ENCODE peak calls at places on chromosomes 16 and 17, in nine cellular contexts. N, L, J, G, W, Q, R, B and D are unnamed samples.

GRCh38 chr16:56610017-56610608 is 1.7 kb downstream of the MT2A start:
- DNase-seq in N (peak), L (no peak), J (peak), G (peak), W (no peak), Q (peak), R (peak), B (no peak), D (peak)

GRCh38 chr16:85935957-85936760 is 37.2 kb downstream of the IRF8 start:
- DNase-seq in N (no peak), L (no peak), J (peak), G (no peak), W (no peak), Q (no peak), R (no peak), B (no peak), D (no peak)

GRCh38 chr16:31228206-31228605 is 11.3 kb upstream of the PYDC1 start:
- DNase-seq in N (no peak), L (no peak), J (no peak), G (no peak), W (no peak), Q (no peak), R (no peak), B (no peak), D (no peak)

GRCh38 chr16:86383488-86384262 is 126.7 kb upstream of the FOXF1 start:
- DNase-seq in N (no peak), L (no peak), J (no peak), G (no peak), W (peak), Q (no peak), R (no peak), B (no peak), D (no peak)

GRCh38 chr17:51142597-51142996 is 10.8 kb upstream of the NME1 start:
- DNase-seq in N (no peak), L (no peak), J (no peak), G (no peak), W (no peak), Q (no peak), R (no peak), B (no peak), D (no peak)

GRCh38 chr17:14080847-14081251 is 11.5 kb downstream of the COX10 start:
- DNase-seq in N (peak), L (no peak), J (peak), G (no peak), W (no peak), Q (no peak), R (no peak), B (no peak), D (no peak)

GRCh38 chr16:84599528-84600202 is 18.2 kb downstream of the COTL1 start:
- DNase-seq in N (peak), L (no peak), J (peak), G (peak), W (peak), Q (peak), R (peak), B (no peak), D (peak)

GRCh38 chr16:86584071-86584685 is 5.8 kb downstream of the FOXL1 start:
- DNase-seq in N (no peak), L (no peak), J (no peak), G (no peak), W (peak), Q (no peak), R (no peak), B (no peak), D (no peak)

GRCh38 chr17:59840908-59841666 is 51.7 kb downstream of the TUBD1 start:
- DNase-seq in N (no peak), L (no peak), J (no peak), G (no peak), W (no peak), Q (no peak), R (no peak), B (no peak), D (peak)

GRCh38 chr17:59838196-59838911 is 54.4 kb downstream of the TUBD1 start:
- DNase-seq in N (no peak), L (no peak), J (no peak), G (no peak), W (no peak), Q (no peak), R (no peak), B (no peak), D (peak)

GRCh38 chr17:59840329-59840907 is 52.3 kb downstream of the TUBD1 start:
- DNase-seq in N (no peak), L (no peak), J (no peak), G (no peak), W (no peak), Q (no peak), R (no peak), B (no peak), D (no peak)

GRCh38 chr17:59839646-59840328 is 53.0 kb downstream of the TUBD1 start:
- DNase-seq in N (no peak), L (no peak), J (no peak), G (no peak), W (no peak), Q (no peak), R (no peak), B (no peak), D (no peak)

GRCh38 chr17:59837362-59838195 is 55.2 kb downstream of the TUBD1 start:
- DNase-seq in N (peak), L (peak), J (peak), G (peak), W (no peak), Q (peak), R (peak), B (peak), D (peak)
- TF ChIP-seq POLR2A in N (peak), L (peak), J (peak), G (peak), W (peak), Q (peak), R (peak), B (no peak), D (peak)

DNA sequence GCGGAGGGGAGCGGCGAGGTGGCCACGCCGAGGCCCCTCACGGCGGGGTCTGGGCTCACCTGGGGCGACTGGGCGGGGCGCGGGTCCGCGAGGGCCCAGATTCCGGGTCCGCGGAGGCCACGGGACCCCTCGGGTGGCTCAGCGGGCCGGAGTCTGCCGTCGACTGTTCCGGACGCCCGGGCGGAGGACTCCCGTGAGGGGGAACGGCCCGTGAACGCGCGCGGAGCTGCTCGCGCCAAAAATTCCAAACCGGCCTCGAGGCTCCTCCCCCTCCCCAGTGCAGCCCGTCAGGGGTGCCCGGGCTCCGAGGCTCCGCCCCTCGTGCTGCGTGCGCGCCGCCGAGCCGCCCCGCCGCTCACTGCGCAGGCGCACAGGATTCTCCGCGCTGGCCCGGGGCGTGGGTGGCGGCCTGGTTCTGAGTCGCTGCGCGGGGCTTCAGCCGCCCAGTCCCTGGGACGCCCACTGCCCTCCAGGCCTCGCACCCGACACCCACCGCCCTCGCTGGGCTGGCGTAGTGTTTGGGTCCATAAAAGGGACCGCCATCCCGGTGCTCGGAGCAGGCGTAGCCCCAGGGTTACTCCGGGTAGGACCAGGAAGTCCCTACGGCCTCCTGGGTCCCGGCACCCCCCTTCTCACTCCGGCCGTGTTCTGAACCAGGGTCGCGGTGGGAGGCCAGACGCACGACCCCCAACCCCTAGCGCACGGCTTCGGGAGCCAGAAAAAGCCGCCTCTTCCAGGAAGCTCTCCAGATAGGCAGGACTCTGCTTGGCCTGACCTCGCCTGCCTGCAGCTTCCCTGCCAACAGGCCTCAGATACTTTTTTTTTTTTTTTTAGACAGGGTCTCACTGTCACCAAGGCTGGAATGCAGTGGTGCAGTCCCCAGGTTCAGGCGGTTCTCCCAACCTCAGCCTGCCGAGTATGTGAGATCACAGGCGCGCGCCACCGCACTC is at the start of gene PKMYT1:
- DNase-seq in N (peak), L (peak), J (peak), G (peak), W (peak), Q (peak), R (peak), B (no peak), D (peak)
- TF ChIP-seq POLR2A in N (peak), L (peak), J (peak), G (peak), W (peak), Q (peak), R (peak), B (no peak), D (peak)

GRCh38 chr16:88662843-88663606 is at the start of gene MVD:
- DNase-seq in N (peak), L (peak), J (peak), G (peak), W (peak), Q (peak), R (peak), B (peak), D (peak)
- TF ChIP-seq POLR2A in N (peak), L (no peak), J (peak), G (peak), W (peak), Q (peak), R (peak), B (no peak), D (peak)

GRCh38 chr17:36001109-36001735 is at the start of gene CCL15:
- DNase-seq in N (no peak), L (no peak), J (peak), G (no peak), W (no peak), Q (no peak), R (no peak), B (no peak), D (no peak)
- TF ChIP-seq POLR2A in N (no peak), L (no peak), J (peak), G (no peak), W (no peak), Q (no peak), R (no peak), B (no peak), D (no peak)

GRCh38 chr17:75854881-75855309 is 240 bp downstream of the WBP2 start:
- DNase-seq in N (no peak), L (no peak), J (no peak), G (no peak), W (no peak), Q (no peak), R (no peak), B (no peak), D (no peak)

GRCh38 chr17:75854111-75854748 is 905 bp downstream of the WBP2 start:
- DNase-seq in N (peak), L (no peak), J (no peak), G (peak), W (peak), Q (no peak), R (no peak), B (no peak), D (no peak)

GRCh38 chr17:75856062-75856681 is 1.0 kb upstream of the WBP2 start:
- DNase-seq in N (no peak), L (no peak), J (peak), G (peak), W (no peak), Q (peak), R (no peak), B (no peak), D (peak)

GRCh38 chr17:75853410-75853809 is 1.7 kb downstream of the WBP2 start:
- DNase-seq in N (peak), L (no peak), J (no peak), G (no peak), W (no peak), Q (no peak), R (no peak), B (no peak), D (no peak)

GRCh38 chr17:75855310-75856061 is at the start of gene WBP2:
- DNase-seq in N (peak), L (peak), J (peak), G (peak), W (peak), Q (peak), R (peak), B (peak), D (peak)
- TF ChIP-seq POLR2A in N (peak), L (peak), J (peak), G (peak), W (peak), Q (peak), R (peak), B (no peak), D (peak)

GRCh38 chr17:58630883-58631522 is 60.8 kb downstream of the TEX14 start:
- DNase-seq in N (peak), L (no peak), J (peak), G (no peak), W (no peak), Q (peak), R (no peak), B (no peak), D (peak)
- TF ChIP-seq POLR2A in N (no peak), L (no peak), J (no peak), G (no peak), W (no peak), Q (no peak), R (no peak), B (no peak), D (no peak)